ENCODE peak calls at places on chromosomes 5 and 9, in four cellular contexts. One of them, this sample, is unnamed.
A peak's percentile ranks its signal among the peaks of the same experiment; 100 is the strongest.

GRCh38 chr5:138105709-138106108 is 21.9 kb downstream of the WNT8A start:
- DNase-seq in amniotic stem cell: no peak
- DNase-seq in GM03348: no peak
- DNase-seq in stimulated activated CD4-positive, alpha-beta T cell treated with anti-CD3 and anti-CD28 coated beads, TNF-alpha, amount 100 ng/mL, for 24 hours: no peak
- DNase-seq in this sample: no peak

GRCh38 chr9:130331573-130331972 is 66.0 kb downstream of the HMCN2 start:
- DNase-seq in amniotic stem cell: no peak
- DNase-seq in GM03348: peak; percentile 91
- DNase-seq in stimulated activated CD4-positive, alpha-beta T cell treated with anti-CD3 and anti-CD28 coated beads, TNF-alpha, amount 100 ng/mL, for 24 hours: no peak
- DNase-seq in this sample: no peak

GRCh38 chr5:67404261-67405100 is 207.9 kb upstream of the CD180 start:
- DNase-seq in amniotic stem cell: no peak
- DNase-seq in GM03348: no peak
- DNase-seq in stimulated activated CD4-positive, alpha-beta T cell treated with anti-CD3 and anti-CD28 coated beads, TNF-alpha, amount 100 ng/mL, for 24 hours: no peak
- DNase-seq in this sample: no peak

GRCh38 chr9:19788152-19788551 is 685 bp downstream of the SLC24A2 start:
- DNase-seq in amniotic stem cell: no peak
- DNase-seq in GM03348: no peak
- DNase-seq in stimulated activated CD4-positive, alpha-beta T cell treated with anti-CD3 and anti-CD28 coated beads, TNF-alpha, amount 100 ng/mL, for 24 hours: no peak
- DNase-seq in this sample: no peak

GRCh38 chr5:131496400-131496713 is 138.7 kb downstream of the RAPGEF6 start:
- DNase-seq in amniotic stem cell: no peak
- DNase-seq in GM03348: no peak
- DNase-seq in stimulated activated CD4-positive, alpha-beta T cell treated with anti-CD3 and anti-CD28 coated beads, TNF-alpha, amount 100 ng/mL, for 24 hours: no peak
- DNase-seq in this sample: no peak

GRCh38 chr5:58490397-58491072 is 700 bp upstream of the GAPT start:
- DNase-seq in amniotic stem cell: no peak
- DNase-seq in GM03348: no peak
- DNase-seq in stimulated activated CD4-positive, alpha-beta T cell treated with anti-CD3 and anti-CD28 coated beads, TNF-alpha, amount 100 ng/mL, for 24 hours: no peak
- DNase-seq in this sample: no peak

GRCh38 chr5:25448646-25449045 is 803.9 kb upstream of the CDH10 start:
- DNase-seq in amniotic stem cell: no peak
- DNase-seq in GM03348: no peak
- DNase-seq in stimulated activated CD4-positive, alpha-beta T cell treated with anti-CD3 and anti-CD28 coated beads, TNF-alpha, amount 100 ng/mL, for 24 hours: no peak
- DNase-seq in this sample: no peak

GRCh38 chr9:132166599-132166998 is 4.7 kb downstream of the NTNG2 start:
- DNase-seq in amniotic stem cell: no peak
- DNase-seq in GM03348: no peak
- DNase-seq in stimulated activated CD4-positive, alpha-beta T cell treated with anti-CD3 and anti-CD28 coated beads, TNF-alpha, amount 100 ng/mL, for 24 hours: no peak
- DNase-seq in this sample: no peak

GRCh38 chr5:135535820-135536801 is at the start of gene NEUROG1:
- DNase-seq in amniotic stem cell: no peak
- DNase-seq in GM03348: no peak
- DNase-seq in stimulated activated CD4-positive, alpha-beta T cell treated with anti-CD3 and anti-CD28 coated beads, TNF-alpha, amount 100 ng/mL, for 24 hours: no peak
- DNase-seq in this sample: no peak

This sample was measured in stimulated activated effector memory CD8-positive, alpha-beta T cell treated with anti-CD3 and anti-CD28 coated beads, Interleukin-12 subunit alpha, Interleukin-12 subunit beta, amount 100 ng/mL, for 72 hours.